ENCODE peak calls at places on chromosome 6, in nine cellular contexts. M, A, S, G, F, I, D, W and Z are unnamed samples.

GRCh38 chr6:82862543-82862942 is 203.1 kb downstream of the UBE3D start:
- DNase-seq in D (no peak), G (no peak), M (no peak), I (no peak), F (no peak), A (no peak), S (peak), W (no peak), Z (no peak)

GRCh38 chr6:11911535-11911934 is 100.6 kb upstream of the HIVEP1 start:
- DNase-seq in F (no peak), I (no peak), D (no peak), A (no peak), W (no peak), M (no peak), G (no peak), S (peak), Z (no peak)

GRCh38 chr6:144252289-144252688 is 32.8 kb upstream of the UTRN start:
- DNase-seq in W (no peak), F (no peak), M (no peak), A (no peak), I (no peak), G (no peak), D (no peak), S (peak), Z (no peak)

GRCh38 chr6:18978330-18979128 is 591.4 kb downstream of the RNF144B start:
- DNase-seq in I (no peak), G (no peak), S (peak), M (no peak), D (no peak), W (no peak), A (no peak), F (no peak), Z (no peak)

GRCh38 chr6:14210077-14210476 is 92.5 kb downstream of the CD83 start:
- DNase-seq in G (no peak), F (no peak), W (no peak), I (no peak), A (no peak), M (no peak), D (no peak), S (no peak), Z (no peak)

GRCh38 chr6:167118839-167119238 is 4.1 kb upstream of the CCR6 start:
- DNase-seq in I (no peak), G (no peak), D (no peak), M (no peak), A (no peak), F (no peak), S (no peak), W (no peak), Z (no peak)

GRCh38 chr6:80094017-80094416 is 12.5 kb upstream of the BCKDHB start:
- DNase-seq in W (peak), G (no peak), F (peak), D (no peak), I (peak), S (peak), A (peak), M (no peak), Z (peak)

GRCh38 chr6:144162977-144163376 is 12.7 kb downstream of the STX11 start:
- DNase-seq in G (no peak), W (no peak), D (no peak), F (peak), A (no peak), I (no peak), S (no peak), M (no peak), Z (peak)

GRCh38 chr6:50062051-50062450 is 12.3 kb upstream of the DEFB112 start:
- DNase-seq in S (no peak), F (peak), I (peak), G (no peak), D (no peak), M (no peak), A (no peak), W (no peak), Z (peak)

GRCh38 chr6:166032366-166033171 is 135.1 kb downstream of the TBXT start:
- DNase-seq in M (no peak), G (peak), A (no peak), F (peak), I (no peak), S (peak), W (no peak), D (peak), Z (no peak)

GRCh38 chr6:169240591-169241390 is 12.9 kb downstream of the THBS2 start:
- DNase-seq in W (no peak), S (no peak), I (no peak), A (no peak), G (no peak), M (no peak), D (no peak), F (no peak), Z (no peak)

GRCh38 chr6:32764050-32764449 is 718 bp upstream of the HLA-DQB2 start:
- DNase-seq in F (no peak), I (no peak), S (no peak), G (no peak), D (no peak), A (no peak), W (no peak), M (no peak), Z (no peak)

GRCh38 chr6:3571836-3572235 is 115.0 kb upstream of the SLC22A23 start:
- DNase-seq in S (no peak), A (no peak), D (no peak), F (no peak), W (no peak), M (no peak), G (no peak), I (no peak), Z (no peak)

GRCh38 chr6:42171813-42172595 is 1.2 kb upstream of the GUCA1A start:
- DNase-seq in D (no peak), A (no peak), G (no peak), I (no peak), W (no peak), F (no peak), M (no peak), S (no peak), Z (no peak)

GRCh38 chr6:37182736-37183590 is 13.0 kb downstream of the PIM1 start:
- DNase-seq in F (peak), M (peak), W (peak), A (peak), S (peak), G (peak), D (no peak), I (no peak), Z (peak)

GRCh38 chr6:79377047-79377446 is 142.6 kb upstream of the HMGN3 start:
- DNase-seq in G (no peak), D (no peak), M (no peak), W (no peak), I (no peak), S (peak), A (no peak), F (no peak), Z (no peak)

GRCh38 chr6:42197574-42198362 is 3.0 kb upstream of the GUCA1B start:
- DNase-seq in M (no peak), I (no peak), G (no peak), D (no peak), F (no peak), S (peak), W (peak), A (no peak), Z (no peak)

GRCh38 chr6:114144887-114145851 is 174.2 kb upstream of the HDAC2 start:
- DNase-seq in I (no peak), G (no peak), S (no peak), F (no peak), D (no peak), A (no peak), M (no peak), W (no peak), Z (no peak)

GRCh38 chr6:20773822-20774221 is 239.6 kb downstream of the CDKAL1 start:
- DNase-seq in S (no peak), A (no peak), D (no peak), I (no peak), M (no peak), F (no peak), W (no peak), G (no peak), Z (no peak)

GRCh38 chr6:56742122-56742791 is 99.6 kb upstream of the DST start:
- DNase-seq in D (no peak), S (peak), M (no peak), F (peak), W (no peak), I (no peak), A (no peak), G (no peak), Z (no peak)

GRCh38 chr6:69069881-69070280 is 434.8 kb downstream of the ADGRB3 start:
- DNase-seq in I (no peak), A (no peak), G (no peak), M (no peak), W (no peak), D (no peak), F (no peak), S (no peak), Z (no peak)

GRCh38 chr6:36368921-36369880 is 18.3 kb downstream of the ETV7 start:
- DNase-seq in W (no peak), G (no peak), A (no peak), M (no peak), D (peak), I (no peak), F (no peak), S (peak), Z (no peak)

GRCh38 chr6:153263489-153263888 is 132.4 kb upstream of the RGS17 start:
- DNase-seq in D (no peak), W (no peak), S (no peak), F (no peak), A (no peak), I (no peak), M (no peak), G (no peak), Z (no peak)

GRCh38 chr6:42453649-42454427 is 2.1 kb upstream of the TRERF1 start:
- DNase-seq in I (peak), D (no peak), W (peak), M (peak), G (peak), A (no peak), F (peak), S (peak), Z (peak)

GRCh38 chr6:84707161-84707560 is 57.2 kb downstream of the TBX18 start:
- DNase-seq in S (no peak), M (no peak), I (no peak), F (no peak), W (no peak), D (no peak), G (no peak), A (no peak), Z (no peak)

GRCh38 chr6:75934643-75935472 is 137.6 kb downstream of the IMPG1 start:
- DNase-seq in D (peak), A (peak), W (peak), S (peak), F (peak), I (peak), M (no peak), G (peak), Z (peak)

GRCh38 chr6:146149770-146150169 is 120.9 kb downstream of the GRM1 start:
- DNase-seq in M (no peak), W (no peak), D (no peak), S (no peak), A (no peak), I (no peak), F (no peak), G (no peak), Z (no peak)

GRCh38 chr6:87436435-87436834 is 28.7 kb downstream of the CFAP206 start:
- DNase-seq in W (peak), D (peak), A (peak), I (peak), M (no peak), F (peak), G (peak), S (peak), Z (peak)

GRCh38 chr6:7252390-7252789 is 60.6 kb downstream of the SSR1 start:
- DNase-seq in G (no peak), D (no peak), S (no peak), I (no peak), A (no peak), W (no peak), F (no peak), M (no peak), Z (no peak)

GRCh38 chr6:158769696-158770446 is 49.3 kb downstream of the EZR start:
- DNase-seq in S (no peak), A (no peak), F (no peak), G (no peak), W (no peak), D (no peak), M (no peak), I (no peak), Z (no peak)

GRCh38 chr6:25175656-25176055 is 103.5 kb upstream of the CARMIL1 start:
- DNase-seq in F (peak), W (peak), M (no peak), A (peak), I (no peak), S (no peak), G (no peak), D (no peak), Z (no peak)

GRCh38 chr6:157092736-157093135 is 230.6 kb downstream of the TMEM242 start:
- DNase-seq in F (no peak), M (no peak), S (peak), G (no peak), A (no peak), W (no peak), I (no peak), D (no peak), Z (no peak)

GRCh38 chr6:78513856-78514255 is 353.5 kb upstream of the IRAK1BP1 start:
- DNase-seq in M (no peak), I (no peak), G (no peak), A (peak), F (peak), S (no peak), D (no peak), W (no peak), Z (peak)

GRCh38 chr6:27495386-27496135 is 22.7 kb upstream of the ZNF184 start:
- DNase-seq in A (no peak), W (peak), D (no peak), I (peak), F (peak), G (no peak), M (peak), S (peak), Z (peak)
- TF ChIP-seq CTCF in A (no peak), W (no peak), D (peak), I (no peak), F (no peak), G (no peak), M (no peak), S (no peak), Z (no peak)

GRCh38 chr6:147648936-147649335 is 140.4 kb downstream of the SAMD5 start:
- DNase-seq in M (no peak), I (no peak), G (no peak), W (no peak), D (peak), S (no peak), A (no peak), F (no peak), Z (no peak)

GRCh38 chr6:147654103-147654845 is 145.8 kb downstream of the SAMD5 start:
- DNase-seq in G (no peak), D (no peak), A (no peak), F (no peak), S (no peak), I (no peak), W (no peak), M (no peak), Z (no peak)

GRCh38 chr6:147651249-147652063 is 143.0 kb downstream of the SAMD5 start:
- DNase-seq in F (no peak), D (no peak), W (no peak), G (peak), S (peak), M (no peak), I (no peak), A (no peak), Z (no peak)
- TF ChIP-seq CTCF in F (no peak), D (peak), W (no peak), G (no peak), S (peak), M (no peak), I (no peak), A (no peak), Z (no peak)

GRCh38 chr6:39493717-39494116 is 171.2 kb upstream of the KCNK16 start:
- DNase-seq in S (peak), G (no peak), A (no peak), M (no peak), I (no peak), W (no peak), D (no peak), F (no peak), Z (no peak)
- TF ChIP-seq CTCF in S (no peak), G (no peak), A (no peak), M (no peak), I (no peak), W (no peak), D (no peak), F (no peak), Z (no peak)

DNA sequence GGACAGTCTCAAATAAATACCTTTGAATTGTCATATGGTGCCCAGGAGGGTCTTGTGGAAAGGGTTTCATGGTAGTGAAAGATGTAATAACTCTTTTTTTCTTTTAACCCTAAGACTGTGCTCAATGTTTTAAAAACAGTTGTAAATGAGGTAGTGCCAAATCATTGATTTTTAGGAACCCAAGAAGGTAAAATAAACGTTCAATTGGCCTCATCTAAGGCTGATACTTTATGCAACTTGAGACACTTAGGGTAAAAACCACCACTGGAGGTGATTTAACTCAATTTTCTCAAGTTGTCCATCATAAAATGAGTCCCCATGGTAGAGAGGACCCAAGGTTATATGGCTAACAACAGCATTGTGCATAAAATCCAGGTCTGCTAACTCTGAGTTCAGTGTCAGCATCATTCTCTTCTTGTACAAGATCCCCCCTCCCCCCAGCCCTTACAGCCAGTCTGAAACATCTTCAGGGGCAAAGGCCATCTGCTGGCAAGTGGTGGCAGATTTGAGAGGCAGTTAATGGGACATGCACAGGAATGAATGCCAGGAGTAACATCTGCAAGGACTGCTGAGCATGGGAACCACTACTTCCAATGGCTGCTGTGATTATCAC is 244.4 kb downstream of the GMPR start:
- DNase-seq in I (no peak), S (no peak), M (no peak), D (no peak), G (no peak), F (peak), A (no peak), W (peak), Z (no peak)
- TF ChIP-seq CTCF in I (no peak), S (no peak), M (no peak), D (no peak), G (no peak), F (no peak), A (no peak), W (no peak), Z (no peak)

GRCh38 chr6:1263039-1263849 is 48.7 kb upstream of the FOXQ1 start:
- DNase-seq in W (peak), F (no peak), M (peak), I (no peak), A (no peak), D (no peak), S (no peak), G (no peak), Z (no peak)
- TF ChIP-seq CTCF in W (no peak), F (no peak), M (no peak), I (no peak), A (no peak), D (no peak), S (no peak), G (no peak), Z (no peak)

GRCh38 chr6:106512048-106512957 is 117.0 kb downstream of the RTN4IP1 start:
- DNase-seq in F (peak), D (no peak), W (peak), M (peak), G (peak), I (peak), S (peak), A (peak), Z (peak)
- TF ChIP-seq CTCF in F (peak), D (peak), W (peak), M (no peak), G (peak), I (peak), S (peak), A (peak), Z (peak)

GRCh38 chr6:44245912-44246662 is 814 bp upstream of the HSP90AB1 start:
- DNase-seq in F (peak), I (peak), S (peak), W (peak), M (peak), D (peak), G (peak), A (peak), Z (peak)
- TF ChIP-seq CTCF in F (peak), I (no peak), S (no peak), W (no peak), M (no peak), D (no peak), G (no peak), A (peak), Z (peak)